ENCODE peak calls at places on chromosomes 12 and 14, in ten cellular contexts. D, V, K, Z, Y, T, J, O, N and F are unnamed samples. For H3K27me3, the result is how much of the 10 kb centered on the place peaks cover.

GRCh38 chr14:105484069-105484996 is 2.4 kb upstream of the CRIP1 start:
- DNase-seq in D (no peak), V (no peak), K (peak), Z (peak), Y (no peak), T (no peak), J (peak), O (no peak), N (no peak), F (no peak)

GRCh38 chr12:76409074-76409473 is 60.9 kb upstream of the BBS10 start:
- DNase-seq in D (no peak), V (no peak), K (no peak), Z (no peak), Y (no peak), T (no peak), J (no peak), O (no peak), N (no peak), F (no peak)

GRCh38 chr14:89351958-89352404 is 65.1 kb downstream of the FOXN3 start:
- DNase-seq in D (no peak), V (no peak), K (no peak), Z (no peak), Y (no peak), T (no peak), J (no peak), O (no peak), N (no peak), F (no peak)

GRCh38 chr12:11684393-11684792 is 34.9 kb downstream of the ETV6 start:
- DNase-seq in D (no peak), V (no peak), K (no peak), Z (no peak), Y (no peak), T (no peak), J (no peak), O (no peak), N (peak), F (no peak)

GRCh38 chr12:19886805-19887105 is 447.5 kb downstream of the AEBP2 start:
- DNase-seq in D (no peak), V (no peak), K (no peak), Z (no peak), Y (no peak), T (no peak), J (no peak), O (no peak), N (no peak), F (no peak)

GRCh38 chr12:104143918-104144317 is 5.9 kb upstream of the NFYB start:
- DNase-seq in D (no peak), V (no peak), K (no peak), Z (no peak), Y (no peak), T (no peak), J (no peak), O (no peak), N (no peak), F (no peak)

GRCh38 chr12:15774819-15775218 is 14.4 kb downstream of the EPS8 start:
- DNase-seq in D (no peak), V (no peak), K (no peak), Z (no peak), Y (no peak), T (no peak), J (no peak), O (no peak), N (no peak), F (no peak)

GRCh38 chr14:104689620-104690265 is 325 bp downstream of the INF2 start:
- DNase-seq in D (no peak), V (no peak), K (no peak), Z (no peak), Y (no peak), T (no peak), J (no peak), O (no peak), N (peak), F (no peak)

GRCh38 chr12:105671720-105672119 is 341.2 kb downstream of the C12orf75 start:
- DNase-seq in D (no peak), V (no peak), K (no peak), Z (no peak), Y (no peak), T (no peak), J (no peak), O (no peak), N (no peak), F (no peak)

GRCh38 chr12:50188280-50188781 is 21.2 kb upstream of the CERS5 start:
- DNase-seq in D (no peak), V (no peak), K (no peak), Z (no peak), Y (no peak), T (no peak), J (peak), O (no peak), N (no peak), F (peak)

GRCh38 chr12:69655616-69656336 is 43.3 kb downstream of the BEST3 start:
- DNase-seq in D (no peak), V (peak), K (no peak), Z (no peak), Y (no peak), T (peak), J (peak), O (no peak), N (peak), F (no peak)

GRCh38 chr12:44812062-44812461 is 64.1 kb downstream of the NELL2 start:
- DNase-seq in D (no peak), V (no peak), K (no peak), Z (no peak), Y (no peak), T (no peak), J (no peak), O (no peak), N (peak), F (no peak)

GRCh38 chr12:39532448-39532847 is 87.2 kb downstream of the ABCD2 start:
- DNase-seq in D (no peak), V (no peak), K (no peak), Z (no peak), Y (no peak), T (no peak), J (no peak), O (no peak), N (no peak), F (no peak)

GRCh38 chr12:39538679-39539104 is 80.9 kb downstream of the ABCD2 start:
- DNase-seq in D (no peak), V (no peak), K (no peak), Z (no peak), Y (no peak), T (no peak), J (no peak), O (no peak), N (no peak), F (no peak)

DNA sequence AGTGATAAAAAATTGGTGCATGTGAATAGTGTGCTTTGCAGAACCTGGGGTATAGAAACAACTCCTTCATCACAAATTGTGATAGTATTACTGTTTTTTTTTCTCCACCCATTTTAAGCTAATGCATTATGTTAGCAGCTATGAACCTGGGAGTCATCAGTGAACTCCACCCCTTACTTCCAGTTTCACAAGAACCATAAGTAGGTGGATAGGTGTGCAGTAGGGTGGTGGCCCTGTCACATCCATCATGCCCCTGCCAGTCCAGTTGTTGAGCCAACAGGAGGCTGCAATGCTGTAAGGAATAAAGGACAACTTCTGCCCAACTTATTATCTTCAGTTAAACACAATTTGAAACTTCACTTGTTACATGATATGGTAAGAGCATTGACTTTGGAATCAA is 85.7 kb downstream of the ABCD2 start:
- DNase-seq in D (no peak), V (no peak), K (no peak), Z (no peak), Y (no peak), T (no peak), J (no peak), O (no peak), N (no peak), F (no peak)
- H3K27me3 ChIP-seq in D (under half), V (under half), K (under half), Z (under half), Y (under half), T (under half), J (under half), O (under half), N (under half), F (under half)

DNA sequence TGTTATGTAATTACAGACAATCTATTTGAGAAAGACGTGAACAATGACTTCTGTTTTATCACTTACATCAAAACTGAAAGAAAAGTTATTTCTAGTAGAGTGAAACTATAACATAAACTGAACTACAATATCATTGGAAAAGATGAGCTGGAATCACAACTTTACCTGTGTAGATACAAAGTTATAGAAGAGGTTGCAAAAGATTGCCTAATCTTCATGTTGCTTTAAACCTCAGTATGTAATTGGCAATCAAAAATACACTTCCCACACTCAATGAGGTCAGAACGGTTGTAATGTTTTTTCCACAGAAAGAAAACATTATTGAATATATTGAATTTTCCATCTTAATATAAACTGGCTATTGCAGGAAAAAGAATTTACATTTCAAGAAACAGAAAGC is 37.7 kb upstream of the GXYLT1 start:
- DNase-seq in D (no peak), V (no peak), K (no peak), Z (no peak), Y (no peak), T (no peak), J (no peak), O (no peak), N (no peak), F (no peak)
- TF ChIP-seq CTCF in D (no peak), V (no peak), K (no peak), Z (no peak), Y (no peak), T (no peak), J (no peak), O (no peak), N (no peak), F (no peak)

DNA sequence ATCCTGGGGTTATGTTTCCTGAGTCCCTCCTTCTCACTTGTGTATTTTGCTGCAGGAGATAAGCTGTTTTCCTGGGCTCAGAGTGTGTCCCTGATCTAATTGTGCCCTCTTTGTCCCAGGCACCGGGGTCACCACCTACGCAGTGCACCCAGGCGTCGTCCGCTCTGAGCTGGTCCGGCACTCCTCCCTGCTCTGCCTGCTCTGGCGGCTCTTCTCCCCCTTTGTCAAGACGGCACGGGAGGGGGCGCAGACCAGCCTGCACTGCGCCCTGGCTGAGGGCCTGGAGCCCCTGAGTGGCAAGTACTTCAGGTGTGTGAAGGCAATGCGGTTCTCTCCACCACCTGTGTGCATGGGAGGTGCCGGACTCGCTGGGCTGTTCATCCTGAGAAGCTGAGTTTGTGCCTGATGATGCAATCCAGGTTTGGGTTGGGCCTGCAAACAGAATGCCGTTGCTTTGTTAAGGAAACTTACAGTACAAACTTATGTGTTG is 27.4 kb downstream of the RDH12 start:
- DNase-seq in D (no peak), V (peak), K (peak), Z (peak), Y (no peak), T (no peak), J (peak), O (peak), N (no peak), F (peak)
- H3K4me3 ChIP-seq in D (no peak), V (no peak), K (peak), Z (no peak), Y (no peak), T (no peak), J (no peak), O (no peak), N (no peak), F (no peak)

GRCh38 chr12:54060975-54061778 is 7.5 kb downstream of the HOXC4 start:
- DNase-seq in D (no peak), V (no peak), K (no peak), Z (no peak), Y (no peak), T (no peak), J (no peak), O (no peak), N (no peak), F (no peak)
- H3K27me3 ChIP-seq in D (half or more), V (under half), K (half or more), Z (under half), Y (under half), T (under half), J (half or more), O (half or more), N (under half), F (under half)

GRCh38 chr14:81990312-81990761 is 456.7 kb upstream of the SEL1L start:
- DNase-seq in D (peak), V (peak), K (peak), Z (no peak), Y (no peak), T (no peak), J (peak), O (no peak), N (peak), F (peak)

GRCh38 chr14:81986005-81986404 is 452.4 kb upstream of the SEL1L start:
- DNase-seq in D (no peak), V (no peak), K (no peak), Z (no peak), Y (no peak), T (no peak), J (no peak), O (no peak), N (no peak), F (no peak)

DNA sequence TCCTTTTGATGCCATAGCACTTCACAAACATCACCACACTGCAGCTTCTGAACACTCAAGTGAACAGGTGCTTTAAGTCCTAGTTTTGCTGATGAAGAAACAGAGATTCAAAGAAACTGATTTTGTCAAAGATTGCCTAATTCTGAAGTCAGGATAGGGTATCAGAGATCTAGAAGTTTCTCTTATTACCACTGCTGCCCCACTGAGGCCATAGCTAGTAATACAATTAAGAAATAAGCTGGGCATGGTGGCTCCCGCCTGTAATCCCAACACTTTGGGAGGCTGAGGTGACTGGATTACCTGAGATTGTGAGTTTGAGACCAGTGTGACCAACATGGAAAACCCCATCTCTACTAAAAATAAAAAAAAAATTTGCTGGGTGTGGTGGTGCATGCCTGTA is 458.3 kb upstream of the SEL1L start:
- DNase-seq in D (no peak), V (peak), K (no peak), Z (no peak), Y (no peak), T (no peak), J (no peak), O (no peak), N (peak), F (no peak)
- TF ChIP-seq CTCF in D (peak), V (peak), K (peak), Z (no peak), Y (no peak), T (peak), J (peak), O (no peak), N (peak), F (no peak)

DNA sequence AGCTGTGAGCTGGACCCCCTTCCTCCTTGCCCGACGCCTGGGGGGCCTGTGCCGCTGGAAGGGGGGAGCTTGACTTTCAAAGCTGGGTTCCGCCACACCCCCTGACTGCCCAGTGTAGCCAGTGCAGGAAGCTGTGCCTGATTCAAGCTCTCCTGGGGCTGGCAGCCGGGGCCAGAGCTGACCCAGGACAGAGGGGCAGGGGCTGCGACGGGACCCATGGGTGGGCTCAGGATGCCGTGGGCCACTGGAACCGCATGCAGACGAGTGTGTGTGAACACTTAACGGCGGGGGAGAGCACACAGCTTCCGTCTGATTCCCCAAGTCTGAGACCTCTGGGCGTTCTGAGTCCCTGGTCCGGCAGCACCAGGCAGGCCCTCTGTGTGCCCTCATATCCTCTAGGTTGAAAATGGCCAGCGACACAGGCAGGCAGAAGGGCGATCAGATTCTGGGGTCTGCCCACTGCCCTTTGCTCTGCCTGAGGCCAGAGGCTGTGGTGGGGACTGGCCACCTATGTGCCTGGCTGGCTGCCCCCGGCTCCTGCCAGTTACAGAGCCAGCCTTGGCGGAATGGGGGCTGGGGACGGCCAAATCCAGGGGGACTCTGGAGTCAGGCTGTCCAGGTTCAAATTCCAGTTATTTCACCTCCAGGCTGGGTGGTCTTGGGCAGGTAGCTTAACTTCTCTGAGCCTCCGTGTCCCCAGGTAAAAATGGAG is 54.0 kb downstream of the CYP46A1 start:
- DNase-seq in D (no peak), V (no peak), K (no peak), Z (no peak), Y (no peak), T (no peak), J (no peak), O (no peak), N (no peak), F (no peak)
- H3K4me3 ChIP-seq in D (peak), V (no peak), K (no peak), Z (peak), Y (no peak), T (peak), J (no peak), O (peak), N (peak), F (peak)

GRCh38 chr12:73529231-73529630 is 1008.4 kb upstream of the ATXN7L3B start:
- DNase-seq in D (no peak), V (no peak), K (no peak), Z (no peak), Y (no peak), T (no peak), J (no peak), O (no peak), N (peak), F (no peak)
- H3K27me3 ChIP-seq in D (under half), V (under half), K (under half), Z (under half), Y (under half), T (under half), J (under half), O (under half), N (under half), F (under half)

DNA sequence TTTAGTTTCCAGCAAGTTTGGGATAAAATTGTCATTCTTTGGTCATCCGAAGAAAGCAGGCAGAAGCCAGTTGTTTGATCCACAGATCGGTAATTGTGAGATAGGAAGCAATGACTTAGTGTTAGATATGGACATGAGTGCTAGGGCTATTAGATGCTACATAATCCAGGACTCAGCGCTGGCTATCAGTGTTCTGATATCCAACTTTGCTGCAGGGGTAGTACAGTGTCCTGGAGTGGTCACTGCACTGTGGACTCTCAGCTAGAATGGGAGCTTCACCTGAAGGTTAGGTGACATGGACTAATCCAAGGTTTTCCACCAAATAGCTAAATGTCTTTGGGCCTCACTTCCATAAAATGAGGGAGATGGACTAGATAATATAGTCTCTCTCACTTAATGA is 39.9 kb downstream of the STK38L start:
- DNase-seq in D (no peak), V (no peak), K (no peak), Z (no peak), Y (no peak), T (no peak), J (no peak), O (no peak), N (no peak), F (no peak)
- TF ChIP-seq CTCF in D (no peak), V (no peak), K (no peak), Z (no peak), Y (no peak), T (no peak), J (no peak), O (no peak), N (no peak), F (no peak)

GRCh38 chr14:39177168-39177545 is 2.1 kb downstream of the PNN start:
- DNase-seq in D (no peak), V (no peak), K (no peak), Z (no peak), Y (no peak), T (no peak), J (no peak), O (no peak), N (no peak), F (no peak)
- H3K4me3 ChIP-seq in D (no peak), V (no peak), K (peak), Z (no peak), Y (no peak), T (no peak), J (no peak), O (no peak), N (peak), F (no peak)

GRCh38 chr12:32148372-32148771 is 41.7 kb downstream of the BICD1 start:
- DNase-seq in D (no peak), V (no peak), K (no peak), Z (no peak), Y (no peak), T (peak), J (no peak), O (no peak), N (peak), F (no peak)

GRCh38 chr12:32145096-32145495 is 38.4 kb downstream of the BICD1 start:
- DNase-seq in D (no peak), V (no peak), K (no peak), Z (no peak), Y (no peak), T (no peak), J (no peak), O (no peak), N (no peak), F (no peak)

GRCh38 chr12:32149489-32149888 is 42.8 kb downstream of the BICD1 start:
- DNase-seq in D (no peak), V (no peak), K (no peak), Z (no peak), Y (no peak), T (no peak), J (no peak), O (no peak), N (no peak), F (no peak)

GRCh38 chr12:32151081-32151480 is 44.4 kb downstream of the BICD1 start:
- DNase-seq in D (no peak), V (no peak), K (no peak), Z (no peak), Y (no peak), T (no peak), J (no peak), O (no peak), N (no peak), F (no peak)

DNA sequence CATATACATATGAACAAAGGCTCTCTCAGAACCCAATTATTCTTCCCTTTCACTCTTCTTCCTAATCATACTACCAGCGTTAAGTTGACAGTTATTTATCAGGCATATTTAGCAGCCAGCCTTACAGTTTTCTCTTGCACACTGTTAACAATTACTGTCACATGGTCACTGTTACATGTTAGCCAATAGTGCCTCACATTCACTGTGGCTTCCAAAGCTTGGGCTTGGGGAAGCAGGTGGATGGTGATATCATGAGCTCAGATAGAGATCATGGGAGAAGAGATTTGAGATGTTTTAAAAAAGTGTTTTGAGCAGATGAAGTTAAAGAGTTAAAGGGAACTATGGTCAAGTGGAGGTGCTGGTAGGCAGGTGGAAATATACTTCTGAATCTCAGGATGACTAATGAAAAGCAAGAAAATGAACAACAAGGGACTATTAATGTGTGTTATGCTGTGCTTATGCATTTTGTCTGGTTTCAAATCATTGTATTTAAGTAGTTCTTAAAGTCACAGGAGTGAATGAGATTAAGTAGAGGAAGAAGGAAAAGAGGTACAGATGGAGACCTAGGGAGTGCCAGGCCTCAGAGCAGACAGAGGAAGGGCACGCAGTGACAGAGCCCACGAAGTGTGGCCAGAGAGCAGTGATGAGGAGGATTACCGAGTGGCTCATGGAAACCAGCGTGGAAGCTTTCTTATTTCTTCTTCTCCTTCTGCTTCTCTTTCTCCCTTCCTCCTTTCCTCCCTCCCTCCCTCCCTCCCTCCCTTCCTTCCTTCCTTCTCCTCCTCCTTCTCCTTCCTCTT is 39.6 kb downstream of the BICD1 start:
- DNase-seq in D (no peak), V (no peak), K (no peak), Z (no peak), Y (no peak), T (no peak), J (no peak), O (no peak), N (no peak), F (no peak)
- H3K27me3 ChIP-seq in D (under half), V (under half), K (under half), Z (under half), Y (under half), T (under half), J (under half), O (under half), N (under half), F (under half)